ENCODE peak calls at places on chromosomes 11 and 22, in nine cellular contexts. J is DMS 273 treated with DMSO at 0.1 percent for 48 hours; W is ecto neural progenitor cell; P is WTC11; G is tibial artery; C is Daoy; K is HFFc6; N is effector CD4-positive, alpha-beta T cell; L is EH. Y is an unnamed sample.
A peak's percentile ranks its signal among the peaks of the same experiment; 100 is the strongest.

GRCh38 chr22:38031491-38031890 is 25.7 kb upstream of the PICK1 start:
- DNase-seq in J (no peak), W (no peak), P (no peak), G (no peak), C (no peak), K (no peak), N (no peak), L (no peak), Y (no peak)

GRCh38 chr11:46335858-46336600 is 11.2 kb upstream of the DGKZ start:
- DNase-seq in J (no peak), W (no peak), P (no peak), G (no peak), C (no peak), K (no peak), N (no peak), L (no peak), Y (peak; percentile 81)

GRCh38 chr11:899724-900123 is 10.9 kb downstream of the CHID1 start:
- DNase-seq in J (no peak), W (no peak), P (no peak), G (no peak), C (no peak), K (no peak), N (no peak), L (no peak), Y (no peak)

GRCh38 chr22:27224485-27225364 is 567.3 kb downstream of the MIAT start:
- DNase-seq in J (no peak), W (no peak), P (no peak), G (no peak), C (peak; percentile 88), K (no peak), N (no peak), L (peak; percentile 83), Y (no peak)

GRCh38 chr22:44068422-44069191 is 44.5 kb downstream of the PARVB start:
- DNase-seq in J (no peak), W (no peak), P (no peak), G (peak; percentile 36), C (no peak), K (no peak), N (no peak), L (no peak), Y (no peak)

GRCh38 chr11:118000067-118000849 is 14.1 kb downstream of the IL10RA start:
- DNase-seq in J (no peak), W (no peak), P (no peak), G (peak; percentile 19), C (no peak), K (no peak), N (no peak), L (no peak), Y (no peak)

GRCh38 chr11:128575956-128576340 is 11.4 kb downstream of the ETS1 start:
- DNase-seq in J (no peak), W (no peak), P (no peak), G (no peak), C (peak; percentile 73), K (no peak), N (no peak), L (peak; percentile 31), Y (no peak)

GRCh38 chr11:83024270-83024854 is 47.3 kb downstream of the RAB30 start:
- DNase-seq in J (no peak), W (no peak), P (no peak), G (no peak), C (no peak), K (no peak), N (no peak), L (no peak), Y (no peak)

GRCh38 chr22:38107692-38108515 is 2.6 kb downstream of the BAIAP2L2 start:
- DNase-seq in J (peak; percentile 56), W (no peak), P (no peak), G (no peak), C (no peak), K (no peak), N (no peak), L (peak; percentile 65), Y (no peak)

GRCh38 chr11:46564459-46564858 is 29.4 kb downstream of the AMBRA1 start:
- DNase-seq in J (no peak), W (no peak), P (no peak), G (no peak), C (no peak), K (peak; percentile 32), N (no peak), L (peak; percentile 70), Y (no peak)

GRCh38 chr11:130706572-130706971 is 209.7 kb downstream of the SNX19 start:
- DNase-seq in J (no peak), W (no peak), P (no peak), G (no peak), C (peak; percentile 94), K (no peak), N (no peak), L (peak; percentile 44), Y (no peak)

GRCh38 chr22:19349778-19350475 is 58.4 kb upstream of the CLTCL1 start:
- DNase-seq in J (no peak), W (no peak), P (no peak), G (no peak), C (no peak), K (no peak), N (no peak), L (no peak), Y (no peak)

GRCh38 chr11:125170001-125170405 is 5.5 kb downstream of the PKNOX2 start:
- DNase-seq in J (peak; percentile 58), W (no peak), P (no peak), G (no peak), C (no peak), K (no peak), N (no peak), L (no peak), Y (no peak)

GRCh38 chr22:37546436-37547248 is 13.6 kb upstream of the CDC42EP1 start:
- DNase-seq in J (no peak), W (no peak), P (peak; percentile 64), G (peak; percentile 67), C (no peak), K (peak; percentile 50), N (no peak), L (peak; percentile 88), Y (no peak)

GRCh38 chr22:23386245-23386631 is 193.9 kb downstream of the IGLL1 start:
- DNase-seq in J (no peak), W (no peak), P (no peak), G (peak; percentile 16), C (no peak), K (no peak), N (no peak), L (no peak), Y (no peak)

GRCh38 chr11:125886997-125887372 is 483 bp upstream of the HYLS1 start:
- DNase-seq in J (no peak), W (peak; percentile 56), P (peak; percentile 61), G (peak; percentile 43), C (no peak), K (no peak), N (peak; percentile 33), L (peak; percentile 53), Y (no peak)

GRCh38 chr11:66328307-66329144 is 7.7 kb downstream of the RIN1 start:
- DNase-seq in J (no peak), W (peak; percentile 90), P (peak; percentile 85), G (peak; percentile 66), C (peak; percentile 80), K (peak; percentile 78), N (peak; percentile 70), L (peak; percentile 85), Y (peak; percentile 74)

GRCh38 chr22:46390652-46391301 is 55.3 kb downstream of the TRMU start:
- DNase-seq in J (peak; percentile 58), W (no peak), P (no peak), G (peak; percentile 44), C (peak; percentile 35), K (no peak), N (no peak), L (peak; percentile 78), Y (peak; percentile 9)

GRCh38 chr22:39598017-39598965 is 27.7 kb downstream of the CACNA1I start:
- DNase-seq in J (no peak), W (peak; percentile 90), P (peak; percentile 97), G (no peak), C (no peak), K (no peak), N (peak; percentile 51), L (no peak), Y (no peak)

GRCh38 chr22:28547132-28547842 is 132.4 kb downstream of the TTC28 start:
- DNase-seq in J (no peak), W (no peak), P (no peak), G (no peak), C (no peak), K (peak; percentile 74), N (no peak), L (peak; percentile 93), Y (no peak)

GRCh38 chr11:83007909-83008580 is 63.7 kb downstream of the RAB30 start:
- DNase-seq in J (no peak), W (peak; percentile 83), P (peak; percentile 17), G (peak; percentile 46), C (peak; percentile 44), K (no peak), N (no peak), L (no peak), Y (no peak)

GRCh38 chr22:34829485-34829884 is 236.5 kb upstream of the ISX start:
- DNase-seq in J (no peak), W (no peak), P (no peak), G (no peak), C (no peak), K (no peak), N (no peak), L (no peak), Y (no peak)

GRCh38 chr22:35132568-35132967 is 66.6 kb downstream of the ISX start:
- DNase-seq in J (no peak), W (no peak), P (no peak), G (no peak), C (no peak), K (no peak), N (no peak), L (no peak), Y (no peak)

GRCh38 chr22:21025763-21026755 is 6.3 kb downstream of the SLC7A4 start:
- DNase-seq in J (no peak), W (no peak), P (no peak), G (no peak), C (no peak), K (no peak), N (no peak), L (no peak), Y (no peak)

GRCh38 chr11:63847363-63847762 is 8.5 kb downstream of the MARK2 start:
- DNase-seq in J (no peak), W (no peak), P (peak; percentile 36), G (no peak), C (no peak), K (no peak), N (no peak), L (no peak), Y (no peak)

GRCh38 chr22:47452184-47452583 is 689.7 kb downstream of the TBC1D22A start:
- DNase-seq in J (no peak), W (no peak), P (peak; percentile 43), G (no peak), C (peak; percentile 19), K (no peak), N (no peak), L (no peak), Y (no peak)

Y was measured in anterior cingulate cortex.